ENCODE peak calls at places on chromosome 20, in ten cellular contexts. One of them, this sample, is unnamed. For H3K4me1, the result is how much of the 10 kb centered on the place peaks cover.

GRCh38 chr20:36493013-36493800 is 48.1 kb upstream of the MYL9 start:
- DNase-seq in thyroid gland: no peak
- DNase-seq in heart left ventricle: no peak
- DNase-seq in prostate gland: no peak
- DNase-seq in A549: no peak
- DNase-seq in ovary: no peak
- DNase-seq in endothelial cell of umbilical vein: peak
- DNase-seq in sigmoid colon: no peak
- DNase-seq in transverse colon: peak
- DNase-seq in gastrocnemius medialis: no peak
- DNase-seq in this sample: no peak

GRCh38 chr20:7379206-7379605 is 561.1 kb downstream of the HAO1 start:
- DNase-seq in thyroid gland: no peak
- DNase-seq in heart left ventricle: no peak
- DNase-seq in prostate gland: no peak
- DNase-seq in A549: no peak
- DNase-seq in ovary: no peak
- DNase-seq in endothelial cell of umbilical vein: no peak
- DNase-seq in sigmoid colon: no peak
- DNase-seq in transverse colon: no peak
- DNase-seq in gastrocnemius medialis: no peak
- DNase-seq in this sample: no peak

GRCh38 chr20:25315418-25316210 is 67.7 kb downstream of the PYGB start:
- DNase-seq in thyroid gland: peak
- DNase-seq in heart left ventricle: no peak
- DNase-seq in prostate gland: no peak
- DNase-seq in A549: no peak
- DNase-seq in ovary: no peak
- DNase-seq in endothelial cell of umbilical vein: no peak
- DNase-seq in sigmoid colon: peak
- DNase-seq in transverse colon: peak
- DNase-seq in gastrocnemius medialis: no peak
- DNase-seq in this sample: no peak

GRCh38 chr20:21339499-21339898 is 36.4 kb downstream of the XRN2 start:
- DNase-seq in thyroid gland: no peak
- DNase-seq in heart left ventricle: no peak
- DNase-seq in prostate gland: no peak
- DNase-seq in A549: no peak
- DNase-seq in ovary: no peak
- DNase-seq in endothelial cell of umbilical vein: no peak
- DNase-seq in sigmoid colon: no peak
- DNase-seq in transverse colon: no peak
- DNase-seq in gastrocnemius medialis: no peak
- DNase-seq in this sample: no peak

GRCh38 chr20:44547419-44547818 is 25.5 kb upstream of the SERINC3 start:
- DNase-seq in thyroid gland: no peak
- DNase-seq in heart left ventricle: no peak
- DNase-seq in prostate gland: no peak
- DNase-seq in A549: no peak
- DNase-seq in ovary: no peak
- DNase-seq in endothelial cell of umbilical vein: no peak
- DNase-seq in sigmoid colon: no peak
- DNase-seq in transverse colon: no peak
- DNase-seq in gastrocnemius medialis: no peak
- DNase-seq in this sample: no peak

GRCh38 chr20:64225828-64226598 is 29.5 kb upstream of the PCMTD2 start:
- DNase-seq in thyroid gland: no peak
- DNase-seq in heart left ventricle: no peak
- DNase-seq in prostate gland: no peak
- DNase-seq in A549: no peak
- DNase-seq in ovary: no peak
- DNase-seq in endothelial cell of umbilical vein: no peak
- DNase-seq in sigmoid colon: no peak
- DNase-seq in transverse colon: no peak
- DNase-seq in gastrocnemius medialis: no peak
- DNase-seq in this sample: no peak

GRCh38 chr20:47146703-47147102 is 209.8 kb downstream of the ZMYND8 start:
- DNase-seq in thyroid gland: no peak
- DNase-seq in heart left ventricle: no peak
- DNase-seq in prostate gland: no peak
- DNase-seq in A549: no peak
- DNase-seq in ovary: no peak
- DNase-seq in endothelial cell of umbilical vein: no peak
- DNase-seq in sigmoid colon: no peak
- DNase-seq in transverse colon: no peak
- DNase-seq in gastrocnemius medialis: no peak
- DNase-seq in this sample: no peak

GRCh38 chr20:60512436-60512835 is 554.2 kb downstream of the CDH26 start:
- DNase-seq in thyroid gland: no peak
- DNase-seq in heart left ventricle: no peak
- DNase-seq in prostate gland: no peak
- DNase-seq in A549: no peak
- DNase-seq in ovary: no peak
- DNase-seq in endothelial cell of umbilical vein: no peak
- DNase-seq in sigmoid colon: no peak
- DNase-seq in transverse colon: no peak
- DNase-seq in gastrocnemius medialis: no peak
- DNase-seq in this sample: no peak

GRCh38 chr20:24543168-24543567 is 73.7 kb downstream of the SYNDIG1 start:
- DNase-seq in thyroid gland: no peak
- DNase-seq in heart left ventricle: no peak
- DNase-seq in prostate gland: no peak
- DNase-seq in A549: no peak
- DNase-seq in ovary: no peak
- DNase-seq in endothelial cell of umbilical vein: no peak
- DNase-seq in sigmoid colon: no peak
- DNase-seq in transverse colon: no peak
- DNase-seq in gastrocnemius medialis: no peak
- DNase-seq in this sample: no peak

GRCh38 chr20:10636326-10636818 is 37.4 kb downstream of the JAG1 start:
- DNase-seq in thyroid gland: no peak
- DNase-seq in heart left ventricle: no peak
- DNase-seq in prostate gland: no peak
- DNase-seq in A549: no peak
- DNase-seq in ovary: no peak
- DNase-seq in endothelial cell of umbilical vein: peak
- DNase-seq in sigmoid colon: no peak
- DNase-seq in transverse colon: no peak
- DNase-seq in gastrocnemius medialis: no peak
- DNase-seq in this sample: no peak

GRCh38 chr20:24816907-24817306 is 132.2 kb upstream of the CST7 start:
- DNase-seq in thyroid gland: no peak
- DNase-seq in heart left ventricle: no peak
- DNase-seq in prostate gland: no peak
- DNase-seq in A549: no peak
- DNase-seq in ovary: no peak
- DNase-seq in endothelial cell of umbilical vein: no peak
- DNase-seq in sigmoid colon: no peak
- DNase-seq in transverse colon: no peak
- DNase-seq in gastrocnemius medialis: no peak
- DNase-seq in this sample: no peak

GRCh38 chr20:46951405-46951804 is 56.8 kb downstream of the EYA2 start:
- DNase-seq in thyroid gland: no peak
- DNase-seq in heart left ventricle: no peak
- DNase-seq in prostate gland: no peak
- DNase-seq in A549: no peak
- DNase-seq in ovary: no peak
- DNase-seq in endothelial cell of umbilical vein: no peak
- DNase-seq in sigmoid colon: no peak
- DNase-seq in transverse colon: no peak
- DNase-seq in gastrocnemius medialis: no peak
- DNase-seq in this sample: no peak

GRCh38 chr20:57582432-57583288 is 21.8 kb downstream of the PCK1 start:
- DNase-seq in thyroid gland: peak
- DNase-seq in heart left ventricle: no peak
- DNase-seq in prostate gland: no peak
- DNase-seq in A549: no peak
- DNase-seq in ovary: peak
- DNase-seq in endothelial cell of umbilical vein: peak
- DNase-seq in sigmoid colon: peak
- DNase-seq in transverse colon: no peak
- DNase-seq in gastrocnemius medialis: no peak
- DNase-seq in this sample: no peak
- TF ChIP-seq POLR2A in thyroid gland: no peak
- TF ChIP-seq POLR2A in heart left ventricle: no peak
- TF ChIP-seq POLR2A in prostate gland: no peak
- TF ChIP-seq POLR2A in A549: no peak
- TF ChIP-seq POLR2A in ovary: no peak
- TF ChIP-seq POLR2A in endothelial cell of umbilical vein: no peak
- TF ChIP-seq POLR2A in sigmoid colon: no peak
- TF ChIP-seq POLR2A in transverse colon: no peak
- TF ChIP-seq POLR2A in gastrocnemius medialis: no peak
- TF ChIP-seq POLR2A in this sample: no peak

GRCh38 chr20:59094576-59094975 is 52.0 kb upstream of the PRELID3B start:
- DNase-seq in thyroid gland: no peak
- DNase-seq in heart left ventricle: no peak
- DNase-seq in prostate gland: no peak
- DNase-seq in A549: no peak
- DNase-seq in ovary: no peak
- DNase-seq in endothelial cell of umbilical vein: no peak
- DNase-seq in sigmoid colon: no peak
- DNase-seq in transverse colon: no peak
- DNase-seq in gastrocnemius medialis: no peak
- DNase-seq in this sample: no peak

GRCh38 chr20:59095140-59095539 is 52.6 kb upstream of the PRELID3B start:
- DNase-seq in thyroid gland: no peak
- DNase-seq in heart left ventricle: no peak
- DNase-seq in prostate gland: no peak
- DNase-seq in A549: no peak
- DNase-seq in ovary: no peak
- DNase-seq in endothelial cell of umbilical vein: no peak
- DNase-seq in sigmoid colon: no peak
- DNase-seq in transverse colon: no peak
- DNase-seq in gastrocnemius medialis: no peak
- DNase-seq in this sample: no peak
- H3K4me1 ChIP-seq in thyroid gland: under half
- H3K4me1 ChIP-seq in heart left ventricle: under half
- H3K4me1 ChIP-seq in prostate gland: under half
- H3K4me1 ChIP-seq in A549: under half
- H3K4me1 ChIP-seq in ovary: under half
- H3K4me1 ChIP-seq in endothelial cell of umbilical vein: under half
- H3K4me1 ChIP-seq in sigmoid colon: under half
- H3K4me1 ChIP-seq in transverse colon: under half
- H3K4me1 ChIP-seq in gastrocnemius medialis: under half
- H3K4me1 ChIP-seq in this sample: under half

GRCh38 chr20:33110147-33110825 is 30.8 kb downstream of the BPIFB4 start:
- DNase-seq in thyroid gland: no peak
- DNase-seq in heart left ventricle: no peak
- DNase-seq in prostate gland: no peak
- DNase-seq in A549: no peak
- DNase-seq in ovary: no peak
- DNase-seq in endothelial cell of umbilical vein: no peak
- DNase-seq in sigmoid colon: no peak
- DNase-seq in transverse colon: no peak
- DNase-seq in gastrocnemius medialis: no peak
- DNase-seq in this sample: no peak

GRCh38 chr20:33112547-33113386 is 33.3 kb downstream of the BPIFB4 start:
- DNase-seq in thyroid gland: no peak
- DNase-seq in heart left ventricle: no peak
- DNase-seq in prostate gland: no peak
- DNase-seq in A549: no peak
- DNase-seq in ovary: no peak
- DNase-seq in endothelial cell of umbilical vein: no peak
- DNase-seq in sigmoid colon: no peak
- DNase-seq in transverse colon: no peak
- DNase-seq in gastrocnemius medialis: no peak
- DNase-seq in this sample: no peak

GRCh38 chr20:33108641-33109040 is 29.2 kb downstream of the BPIFB4 start:
- DNase-seq in thyroid gland: no peak
- DNase-seq in heart left ventricle: no peak
- DNase-seq in prostate gland: no peak
- DNase-seq in A549: no peak
- DNase-seq in ovary: no peak
- DNase-seq in endothelial cell of umbilical vein: no peak
- DNase-seq in sigmoid colon: no peak
- DNase-seq in transverse colon: no peak
- DNase-seq in gastrocnemius medialis: no peak
- DNase-seq in this sample: no peak

GRCh38 chr20:33113387-33113908 is 34.0 kb downstream of the BPIFB4 start:
- DNase-seq in thyroid gland: no peak
- DNase-seq in heart left ventricle: no peak
- DNase-seq in prostate gland: no peak
- DNase-seq in A549: no peak
- DNase-seq in ovary: no peak
- DNase-seq in endothelial cell of umbilical vein: no peak
- DNase-seq in sigmoid colon: no peak
- DNase-seq in transverse colon: no peak
- DNase-seq in gastrocnemius medialis: no peak
- DNase-seq in this sample: no peak

GRCh38 chr20:33111306-33111705 is 31.9 kb downstream of the BPIFB4 start:
- DNase-seq in thyroid gland: no peak
- DNase-seq in heart left ventricle: no peak
- DNase-seq in prostate gland: no peak
- DNase-seq in A549: no peak
- DNase-seq in ovary: no peak
- DNase-seq in endothelial cell of umbilical vein: no peak
- DNase-seq in sigmoid colon: no peak
- DNase-seq in transverse colon: no peak
- DNase-seq in gastrocnemius medialis: no peak
- DNase-seq in this sample: no peak
- TF ChIP-seq POLR2A in thyroid gland: no peak
- TF ChIP-seq POLR2A in heart left ventricle: no peak
- TF ChIP-seq POLR2A in prostate gland: no peak
- TF ChIP-seq POLR2A in A549: no peak
- TF ChIP-seq POLR2A in ovary: no peak
- TF ChIP-seq POLR2A in endothelial cell of umbilical vein: no peak
- TF ChIP-seq POLR2A in sigmoid colon: no peak
- TF ChIP-seq POLR2A in transverse colon: no peak
- TF ChIP-seq POLR2A in gastrocnemius medialis: no peak
- TF ChIP-seq POLR2A in this sample: no peak

GRCh38 chr20:38856570-38856969 is 51.1 kb downstream of the PPP1R16B start:
- DNase-seq in thyroid gland: no peak
- DNase-seq in heart left ventricle: no peak
- DNase-seq in prostate gland: no peak
- DNase-seq in A549: no peak
- DNase-seq in ovary: no peak
- DNase-seq in endothelial cell of umbilical vein: no peak
- DNase-seq in sigmoid colon: no peak
- DNase-seq in transverse colon: no peak
- DNase-seq in gastrocnemius medialis: no peak
- DNase-seq in this sample: no peak

GRCh38 chr20:38857703-38858102 is 52.2 kb downstream of the PPP1R16B start:
- DNase-seq in thyroid gland: no peak
- DNase-seq in heart left ventricle: no peak
- DNase-seq in prostate gland: no peak
- DNase-seq in A549: no peak
- DNase-seq in ovary: no peak
- DNase-seq in endothelial cell of umbilical vein: no peak
- DNase-seq in sigmoid colon: no peak
- DNase-seq in transverse colon: no peak
- DNase-seq in gastrocnemius medialis: no peak
- DNase-seq in this sample: no peak

GRCh38 chr20:38853759-38854158 is 48.3 kb downstream of the PPP1R16B start:
- DNase-seq in thyroid gland: peak
- DNase-seq in heart left ventricle: no peak
- DNase-seq in prostate gland: no peak
- DNase-seq in A549: no peak
- DNase-seq in ovary: no peak
- DNase-seq in endothelial cell of umbilical vein: no peak
- DNase-seq in sigmoid colon: no peak
- DNase-seq in transverse colon: no peak
- DNase-seq in gastrocnemius medialis: no peak
- DNase-seq in this sample: no peak

GRCh38 chr20:38855356-38855755 is 49.9 kb downstream of the PPP1R16B start:
- DNase-seq in thyroid gland: no peak
- DNase-seq in heart left ventricle: no peak
- DNase-seq in prostate gland: no peak
- DNase-seq in A549: no peak
- DNase-seq in ovary: no peak
- DNase-seq in endothelial cell of umbilical vein: peak
- DNase-seq in sigmoid colon: no peak
- DNase-seq in transverse colon: no peak
- DNase-seq in gastrocnemius medialis: no peak
- DNase-seq in this sample: no peak

GRCh38 chr20:38854654-38855066 is 49.2 kb downstream of the PPP1R16B start:
- DNase-seq in thyroid gland: no peak
- DNase-seq in heart left ventricle: no peak
- DNase-seq in prostate gland: no peak
- DNase-seq in A549: no peak
- DNase-seq in ovary: no peak
- DNase-seq in endothelial cell of umbilical vein: no peak
- DNase-seq in sigmoid colon: no peak
- DNase-seq in transverse colon: no peak
- DNase-seq in gastrocnemius medialis: no peak
- DNase-seq in this sample: no peak
- H3K4me1 ChIP-seq in thyroid gland: under half
- H3K4me1 ChIP-seq in heart left ventricle: under half
- H3K4me1 ChIP-seq in prostate gland: under half
- H3K4me1 ChIP-seq in A549: under half
- H3K4me1 ChIP-seq in ovary: under half
- H3K4me1 ChIP-seq in endothelial cell of umbilical vein: under half
- H3K4me1 ChIP-seq in sigmoid colon: under half
- H3K4me1 ChIP-seq in transverse colon: under half
- H3K4me1 ChIP-seq in gastrocnemius medialis: under half
- H3K4me1 ChIP-seq in this sample: under half

This sample was measured in esophagus squamous epithelium.